ENCODE peak calls at places on chromosomes 13 and 19, in nine cellular contexts. H, Q, V, L, R, S, G, Y and X are unnamed samples.

GRCh38 chr19:8307400-8307964 is 676 bp downstream of the CD320 start:
- DNase-seq in H (no peak), Q (no peak), V (peak), L (no peak), R (peak), S (peak), G (no peak), Y (peak), X (no peak)

GRCh38 chr13:36323951-36324566 is 22.1 kb downstream of the SPART start:
- DNase-seq in H (no peak), Q (peak), V (no peak), L (no peak), R (no peak), S (no peak), G (no peak), Y (no peak), X (peak)

GRCh38 chr19:511101-511841 is 4.0 kb downstream of the TPGS1 start:
- DNase-seq in H (peak), Q (peak), V (no peak), L (no peak), R (no peak), S (peak), G (no peak), Y (no peak), X (no peak)

GRCh38 chr13:50001287-50001686 is 4.4 kb downstream of the TRIM13 start:
- DNase-seq in H (no peak), Q (no peak), V (no peak), L (no peak), R (no peak), S (no peak), G (no peak), Y (no peak), X (no peak)

GRCh38 chr19:55605637-55606470 is at the start of gene ZNF865:
- DNase-seq in H (peak), Q (peak), V (peak), L (peak), R (no peak), S (peak), G (peak), Y (peak), X (peak)

GRCh38 chr13:101576452-101576851 is 124.0 kb downstream of the ITGBL1 start:
- DNase-seq in H (no peak), Q (peak), V (no peak), L (peak), R (no peak), S (no peak), G (no peak), Y (no peak), X (peak)

GRCh38 chr13:99009987-99010551 is 32.2 kb upstream of the DOCK9 start:
- DNase-seq in H (no peak), Q (no peak), V (no peak), L (no peak), R (no peak), S (no peak), G (no peak), Y (no peak), X (no peak)

GRCh38 chr13:109151696-109152095 is 522.3 kb downstream of the MYO16 start:
- DNase-seq in H (no peak), Q (no peak), V (no peak), L (no peak), R (no peak), S (no peak), G (no peak), Y (no peak), X (no peak)

GRCh38 chr13:94006271-94006670 is 473.2 kb downstream of the DCT start:
- DNase-seq in H (no peak), Q (no peak), V (peak), L (no peak), R (no peak), S (no peak), G (no peak), Y (no peak), X (no peak)

GRCh38 chr13:85170372-85170771 is 628.8 kb downstream of the SLITRK6 start:
- DNase-seq in H (no peak), Q (no peak), V (no peak), L (no peak), R (no peak), S (no peak), G (no peak), Y (no peak), X (no peak)

GRCh38 chr13:42028113-42028799 is 20.2 kb upstream of the DGKH start:
- DNase-seq in H (no peak), Q (no peak), V (no peak), L (no peak), R (no peak), S (no peak), G (no peak), Y (no peak), X (no peak)

GRCh38 chr19:19218911-19219310 is 7.2 kb downstream of the NCAN start:
- DNase-seq in H (no peak), Q (no peak), V (no peak), L (no peak), R (no peak), S (no peak), G (no peak), Y (no peak), X (no peak)

GRCh38 chr19:36027696-36028095 is 5.0 kb downstream of the CLIP3 start:
- DNase-seq in H (no peak), Q (no peak), V (no peak), L (no peak), R (no peak), S (no peak), G (no peak), Y (no peak), X (no peak)

GRCh38 chr19:39467941-39468340 is 12.7 kb upstream of the TIMM50 start:
- DNase-seq in H (no peak), Q (no peak), V (no peak), L (no peak), R (no peak), S (no peak), G (no peak), Y (no peak), X (no peak)

GRCh38 chr19:29918891-29919290 is 23.1 kb upstream of the URI1 start:
- DNase-seq in H (no peak), Q (no peak), V (no peak), L (no peak), R (no peak), S (no peak), G (no peak), Y (no peak), X (no peak)

GRCh38 chr19:44747739-44748425 is 626 bp upstream of the BCL3 start:
- DNase-seq in H (peak), Q (peak), V (peak), L (no peak), R (peak), S (peak), G (no peak), Y (no peak), X (no peak)

GRCh38 chr19:52689804-52690394 is 44.9 kb downstream of the ZNF611 start:
- DNase-seq in H (peak), Q (no peak), V (peak), L (no peak), R (peak), S (peak), G (no peak), Y (no peak), X (no peak)

GRCh38 chr13:36098080-36098479 is 33.1 kb downstream of the DCLK1 start:
- DNase-seq in H (no peak), Q (no peak), V (no peak), L (no peak), R (no peak), S (no peak), G (no peak), Y (no peak), X (no peak)

GRCh38 chr19:34313188-34313587 is 51.8 kb upstream of the GPI start:
- DNase-seq in H (no peak), Q (peak), V (no peak), L (peak), R (no peak), S (no peak), G (no peak), Y (no peak), X (no peak)

GRCh38 chr13:73677041-73677589 is 457.1 kb downstream of the KLF12 start:
- DNase-seq in H (no peak), Q (peak), V (no peak), L (no peak), R (peak), S (no peak), G (peak), Y (no peak), X (no peak)

GRCh38 chr19:9863759-9864158 is 28.6 kb downstream of the PIN1 start:
- DNase-seq in H (no peak), Q (no peak), V (no peak), L (no peak), R (no peak), S (no peak), G (no peak), Y (no peak), X (no peak)

GRCh38 chr19:38247126-38247525 is 9.0 kb downstream of the PPP1R14A start:
- DNase-seq in H (no peak), Q (no peak), V (no peak), L (no peak), R (no peak), S (no peak), G (no peak), Y (no peak), X (no peak)

GRCh38 chr13:114136576-114136975 is 4.2 kb upstream of the RASA3 start:
- DNase-seq in H (no peak), Q (no peak), V (no peak), L (no peak), R (peak), S (no peak), G (no peak), Y (no peak), X (no peak)
- H3K4me3 ChIP-seq in H (no peak), Q (no peak), V (no peak), L (no peak), R (no peak), S (no peak), G (no peak), Y (no peak), X (no peak)

GRCh38 chr19:12646551-12646950 is 20.0 kb downstream of the MAN2B1 start:
- DNase-seq in H (no peak), Q (no peak), V (no peak), L (no peak), R (no peak), S (no peak), G (no peak), Y (no peak), X (no peak)

GRCh38 chr19:12649941-12650340 is 16.6 kb downstream of the MAN2B1 start:
- DNase-seq in H (no peak), Q (no peak), V (no peak), L (no peak), R (no peak), S (peak), G (no peak), Y (no peak), X (no peak)

GRCh38 chr19:12647490-12648071 is 19.0 kb downstream of the MAN2B1 start:
- DNase-seq in H (no peak), Q (no peak), V (peak), L (no peak), R (no peak), S (peak), G (no peak), Y (peak), X (no peak)

GRCh38 chr19:12648088-12648487 is 18.5 kb downstream of the MAN2B1 start:
- DNase-seq in H (no peak), Q (no peak), V (no peak), L (no peak), R (no peak), S (no peak), G (no peak), Y (no peak), X (no peak)

GRCh38 chr19:12647047-12647446 is 19.5 kb downstream of the MAN2B1 start:
- DNase-seq in H (no peak), Q (no peak), V (no peak), L (no peak), R (no peak), S (no peak), G (no peak), Y (no peak), X (no peak)
- H3K4me3 ChIP-seq in H (no peak), Q (no peak), V (no peak), L (no peak), R (no peak), S (no peak), G (no peak), Y (no peak), X (no peak)

GRCh38 chr19:4018140-4018613 is 10.6 kb downstream of the PIAS4 start:
- DNase-seq in H (no peak), Q (no peak), V (no peak), L (no peak), R (no peak), S (no peak), G (no peak), Y (no peak), X (no peak)
- H3K4me3 ChIP-seq in H (no peak), Q (no peak), V (no peak), L (no peak), R (no peak), S (no peak), G (no peak), Y (no peak), X (no peak)

GRCh38 chr13:67258482-67258881 is 28.3 kb upstream of the PCDH9 start:
- DNase-seq in H (no peak), Q (no peak), V (no peak), L (no peak), R (no peak), S (no peak), G (no peak), Y (no peak), X (no peak)

DNA sequence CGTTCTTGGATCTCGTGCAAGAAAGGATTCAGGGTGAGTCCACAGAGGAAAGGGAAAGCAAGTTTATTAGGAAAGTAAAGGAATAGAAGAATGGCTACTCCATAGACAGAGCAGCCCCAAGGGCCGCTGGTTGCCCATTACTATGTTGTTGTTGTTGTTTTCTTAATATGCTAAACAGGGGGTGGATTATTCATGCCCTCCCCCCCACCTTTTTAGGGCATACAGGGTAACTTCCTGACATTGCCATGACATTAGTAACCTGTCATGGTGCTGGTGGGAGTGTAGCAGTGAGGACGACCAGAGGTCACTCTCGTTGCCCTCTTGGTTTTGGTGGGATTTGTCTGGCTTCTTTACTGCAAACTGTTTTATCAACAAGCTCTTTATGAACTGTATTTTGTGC is 29.1 kb upstream of the PCDH9 start:
- DNase-seq in H (no peak), Q (no peak), V (no peak), L (no peak), R (no peak), S (no peak), G (no peak), Y (no peak), X (no peak)
- H3K4me3 ChIP-seq in H (no peak), Q (no peak), V (no peak), L (no peak), R (no peak), S (no peak), G (no peak), Y (no peak), X (no peak)

DNA sequence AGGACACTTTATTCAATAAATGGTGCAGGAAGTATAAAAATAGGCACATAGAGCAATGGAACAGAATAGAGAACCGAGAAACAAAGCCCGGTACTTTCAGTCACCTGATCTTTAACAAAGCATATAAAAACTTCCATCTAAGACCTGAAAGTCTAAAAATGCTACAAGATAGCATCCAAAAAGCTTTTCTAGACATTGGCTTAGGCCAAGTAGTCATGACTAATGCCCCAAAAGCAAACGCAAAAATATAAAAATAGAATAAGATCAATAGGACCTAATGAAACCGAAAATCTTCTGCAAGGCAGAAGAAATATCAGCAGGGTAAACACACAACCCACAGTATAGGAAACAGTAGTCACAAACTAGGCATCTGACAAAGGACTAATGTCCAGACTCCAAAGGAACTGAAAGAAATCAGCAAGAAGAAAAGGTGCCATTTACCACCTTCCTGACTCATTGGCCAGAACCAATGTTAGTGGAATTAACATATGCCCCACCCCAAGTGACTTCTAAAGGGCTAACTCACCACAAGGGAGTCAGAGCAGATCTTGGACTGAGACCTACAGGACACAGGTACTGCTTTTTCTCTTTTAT is 40.8 kb upstream of the CEACAM21 start:
- DNase-seq in H (no peak), Q (no peak), V (no peak), L (no peak), R (no peak), S (no peak), G (no peak), Y (peak), X (no peak)
- H3K4me3 ChIP-seq in H (no peak), Q (no peak), V (no peak), L (no peak), R (no peak), S (no peak), G (no peak), Y (peak), X (no peak)